ENCODE peak calls at places on chromosome 13, in eight cellular contexts. M is epithelial cell of proximal tubule; F is activated T-cell treated with anti-CD3 and anti-CD28 coated beads for 1 hour; W is fibroblast of the aortic adventitia; B is fibroblast of pulmonary artery; Z is CD8-positive, alpha-beta memory T cell; G is HEK293T; A is hepatocyte. U is an unnamed sample.
A peak's percentile ranks its signal among the peaks of the same experiment; 100 is the strongest.

GRCh38 chr13:58376349-58376748 is 744.8 kb downstream of the PCDH17 start:
- DNase-seq in G (no peak), W (no peak), Z (no peak), B (no peak), A (no peak), M (no peak), F (no peak), U (no peak)

GRCh38 chr13:24644051-24644450 is 36.2 kb upstream of the ATP12A start:
- DNase-seq in B (peak; percentile 38), A (no peak), M (peak; percentile 26), W (peak; percentile 48), F (no peak), G (no peak), Z (no peak), U (no peak)

GRCh38 chr13:32669030-32669646 is 82.9 kb downstream of the PDS5B start:
- DNase-seq in B (peak; percentile 76), F (no peak), A (peak; percentile 63), Z (no peak), W (peak; percentile 77), G (peak; percentile 28), M (no peak), U (no peak)

GRCh38 chr13:104382941-104383340 is 1316.7 kb upstream of the SLC10A2 start:
- DNase-seq in B (peak; percentile 31), F (no peak), A (no peak), G (no peak), M (peak; percentile 54), W (peak; percentile 11), Z (no peak), U (no peak)

GRCh38 chr13:87498681-87499080 is 172.5 kb upstream of the SLITRK5 start:
- DNase-seq in M (no peak), B (peak; percentile 1), A (peak; percentile 52), G (peak; percentile 46), Z (no peak), W (no peak), F (no peak), U (no peak)

GRCh38 chr13:67369895-67370660 is 139.9 kb upstream of the PCDH9 start:
- DNase-seq in F (no peak), B (peak; percentile 92), W (peak; percentile 75), M (peak; percentile 40), G (no peak), A (peak; percentile 43), Z (no peak), U (no peak)

GRCh38 chr13:27273658-27274425 is 3.2 kb downstream of the RASL11A start:
- DNase-seq in M (no peak), W (peak; percentile 72), Z (no peak), A (no peak), G (peak; percentile 32), F (no peak), B (peak; percentile 72), U (peak; percentile 75)

GRCh38 chr13:77584111-77584510 is 48.6 kb downstream of the SCEL start:
- DNase-seq in B (no peak), M (no peak), W (no peak), G (no peak), Z (no peak), A (no peak), F (no peak), U (no peak)

GRCh38 chr13:51895906-51896888 is 34.4 kb downstream of the CCDC70 start:
- DNase-seq in B (peak; percentile 77), A (peak; percentile 68), G (peak; percentile 70), F (no peak), M (peak; percentile 3), W (peak; percentile 66), Z (no peak), U (no peak)

GRCh38 chr13:43848250-43848649 is 31.3 kb downstream of the CCDC122 start:
- DNase-seq in W (peak; percentile 96), F (no peak), B (peak; percentile 95), Z (no peak), M (no peak), A (no peak), G (no peak), U (no peak)

U was measured in aorta.